ENCODE peak calls at places on chromosomes 2 and 18, in eight cellular contexts. R, H, B, N, A, T, Z and I are unnamed samples.

GRCh38 chr2:118110991-118111390 is 22.7 kb downstream of the INSIG2 start:
- DNase-seq in R (no peak), H (no peak), B (no peak), N (no peak), A (no peak), T (no peak), Z (no peak), I (no peak)

GRCh38 chr18:79916128-79916494 is 35.3 kb downstream of the SLC66A2 start:
- DNase-seq in R (no peak), H (no peak), B (no peak), N (no peak), A (no peak), T (no peak), Z (no peak), I (no peak)

GRCh38 chr2:27149575-27150405 is 986 bp downstream of the TCF23 start:
- DNase-seq in R (no peak), H (no peak), B (no peak), N (no peak), A (no peak), T (no peak), Z (no peak), I (no peak)

GRCh38 chr2:196338440-196338839 is 167.1 kb upstream of the STK17B start:
- DNase-seq in R (no peak), H (no peak), B (no peak), N (no peak), A (no peak), T (no peak), Z (no peak), I (no peak)

GRCh38 chr2:237861-238260 is 26.0 kb downstream of the SH3YL1 start:
- DNase-seq in R (no peak), H (no peak), B (no peak), N (no peak), A (no peak), T (no peak), Z (no peak), I (no peak)

GRCh38 chr18:56269958-56270357 is 368.4 kb downstream of the TXNL1 start:
- DNase-seq in R (no peak), H (no peak), B (no peak), N (no peak), A (no peak), T (no peak), Z (no peak), I (no peak)

GRCh38 chr2:8152392-8153257 is 529.2 kb upstream of the ID2 start:
- DNase-seq in R (no peak), H (no peak), B (no peak), N (peak; percentile 16), A (peak; percentile 45), T (no peak), Z (no peak), I (no peak)

GRCh38 chr2:120847700-120848321 is 112.1 kb downstream of the GLI2 start:
- DNase-seq in R (no peak), H (no peak), B (peak; percentile 36), N (no peak), A (no peak), T (no peak), Z (peak; percentile 44), I (no peak)

GRCh38 chr2:44168684-44169154 is at the start of gene PPM1B:
- DNase-seq in R (no peak), H (peak; percentile 99), B (peak; percentile 100), N (peak; percentile 100), A (no peak), T (no peak), Z (no peak), I (no peak)

GRCh38 chr2:192127434-192127833 is 67.3 kb downstream of the TMEFF2 start:
- DNase-seq in R (no peak), H (no peak), B (no peak), N (no peak), A (no peak), T (no peak), Z (no peak), I (no peak)

GRCh38 chr18:79544386-79544963 is 135.1 kb upstream of the CTDP1 start:
- DNase-seq in R (no peak), H (no peak), B (no peak), N (no peak), A (no peak), T (no peak), Z (no peak), I (no peak)

GRCh38 chr2:31475692-31476091 is 61.1 kb upstream of the XDH start:
- DNase-seq in R (peak; percentile 7), H (no peak), B (no peak), N (no peak), A (no peak), T (no peak), Z (no peak), I (no peak)

GRCh38 chr18:63161032-63161727 is 158.4 kb downstream of the BCL2 start:
- DNase-seq in R (no peak), H (no peak), B (no peak), N (no peak), A (peak; percentile 92), T (no peak), Z (peak; percentile 22), I (no peak)

GRCh38 chr2:36965751-36966369 is 476 bp downstream of the STRN start:
- DNase-seq in R (no peak), H (peak; percentile 83), B (peak; percentile 73), N (peak; percentile 73), A (no peak), T (no peak), Z (no peak), I (peak; percentile 44)

GRCh38 chr2:232658217-232658785 is 24.9 kb downstream of the EFHD1 start:
- DNase-seq in R (no peak), H (no peak), B (no peak), N (no peak), A (no peak), T (peak; percentile 16), Z (peak; percentile 46), I (no peak)
- TF ChIP-seq CTCF in R (peak; percentile 22), H (peak; percentile 10), B (no peak), N (no peak), A (peak; percentile 25), T (peak; percentile 27), Z (peak; percentile 31), I (no peak)

DNA sequence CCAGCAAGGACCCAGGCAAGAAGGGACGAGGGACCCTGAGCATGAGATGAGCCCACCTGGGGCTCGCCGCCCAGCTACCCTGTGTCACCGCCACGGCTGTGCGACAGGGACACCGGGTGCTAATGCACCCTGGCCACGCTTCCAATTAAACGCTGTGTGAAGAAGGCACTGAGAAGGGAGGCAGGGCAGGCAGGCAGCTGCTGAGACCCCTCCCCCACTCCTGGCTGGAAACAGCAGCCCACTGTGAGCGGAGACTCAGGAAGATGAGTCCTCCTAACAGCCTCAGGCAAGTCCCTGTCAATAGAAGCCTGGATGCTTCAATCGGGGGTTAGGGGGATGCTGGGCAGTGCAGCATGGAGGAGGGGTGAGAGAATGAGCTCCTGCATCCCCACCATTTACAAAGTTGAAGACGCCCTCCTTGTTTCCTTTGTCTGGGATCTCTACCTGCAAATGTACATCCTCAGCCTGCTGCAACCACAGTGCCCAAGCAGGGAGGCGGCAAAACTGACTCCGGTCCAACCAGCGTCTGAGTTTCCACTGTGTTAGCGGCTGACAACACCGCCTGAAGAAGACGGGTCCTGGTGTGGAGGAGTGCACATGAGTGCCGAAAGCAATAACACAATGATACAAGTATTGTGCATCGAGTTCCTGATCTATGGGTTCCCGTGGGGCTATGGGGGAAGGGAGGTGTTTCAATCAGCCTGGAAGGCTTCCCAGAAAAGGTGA is 12.8 kb downstream of the TMEM163 start:
- DNase-seq in R (no peak), H (peak; percentile 63), B (no peak), N (no peak), A (no peak), T (no peak), Z (no peak), I (no peak)
- H3K27me3 ChIP-seq in R (no peaks in the 10 kb centered on the region), H (no peaks in the 10 kb centered on the region), B (peaks cover 15% of the 10 kb centered on the region), N (no peaks in the 10 kb centered on the region), A (no peaks in the 10 kb centered on the region), T (peaks cover 12% of the 10 kb centered on the region), Z (no peaks in the 10 kb centered on the region), I (no peaks in the 10 kb centered on the region)

GRCh38 chr2:10757814-10758286 is 36.4 kb downstream of the ATP6V1C2 start:
- DNase-seq in R (no peak), H (no peak), B (no peak), N (no peak), A (no peak), T (no peak), Z (no peak), I (no peak)
- TF ChIP-seq CTCF in R (no peak), H (no peak), B (no peak), N (no peak), A (no peak), T (no peak), Z (no peak), I (no peak)

DNA sequence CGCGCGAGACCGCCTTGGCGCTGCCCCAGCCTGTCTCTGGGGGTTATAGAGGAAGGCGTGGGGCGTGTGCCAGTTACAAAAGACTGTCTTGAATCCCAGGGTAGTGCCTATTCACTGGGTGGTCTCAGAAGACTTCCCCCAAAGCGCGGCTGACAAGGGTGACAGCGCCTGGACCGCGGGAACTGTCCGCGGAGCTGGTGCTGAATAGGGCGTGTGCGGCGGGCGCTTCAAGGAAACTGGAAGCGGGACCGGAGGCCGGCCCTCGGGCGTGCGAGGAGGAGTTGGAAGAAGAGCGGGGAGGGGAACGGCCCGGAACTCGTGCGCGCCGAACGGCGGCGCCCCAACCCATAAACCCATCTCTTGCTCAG is 2.3 kb downstream of the EGR4 start:
- DNase-seq in R (no peak), H (peak; percentile 90), B (peak; percentile 82), N (peak; percentile 60), A (no peak), T (no peak), Z (peak; percentile 66), I (no peak)
- H3K27me3 ChIP-seq in R (peaks cover 58% of the 10 kb centered on the region), H (peaks cover 70% of the 10 kb centered on the region), B (peaks cover 95% of the 10 kb centered on the region), N (peaks cover 63% of the 10 kb centered on the region), A (peaks cover 22% of the 10 kb centered on the region), T (peaks cover 11% of the 10 kb centered on the region), Z (peaks cover 100% of the 10 kb centered on the region), I (peaks cover 32% of the 10 kb centered on the region)